ENCODE peak calls at places on chromosomes 4 and X, in five cellular contexts. O is tibial artery, K is left ventricle myocardium inferior, R is IMR-90, B is lower lobe of right lung. P is an unnamed sample.

GRCh38 chr4:181061787-181062186 is 1181.4 kb upstream of the TENM3 start:
- DNase-seq in O (no peak), B (no peak), R (no peak), K (no peak), P (no peak)

GRCh38 chr4:71187399-71188196 is 151.2 kb upstream of the SLC4A4 start:
- DNase-seq in B (peak; percentile 50), K (peak; percentile 23), O (peak; percentile 24), R (peak; percentile 60), P (no peak)

GRCh38 chr4:107658400-107659326 is 61.4 kb downstream of the PAPSS1 start:
- DNase-seq in B (no peak), O (no peak), K (no peak), R (no peak), P (no peak)

GRCh38 chr4:129362685-129363274 is 266.8 kb downstream of the C4orf33 start:
- DNase-seq in K (peak; percentile 16), R (peak; percentile 60), O (peak; percentile 46), B (no peak), P (peak; percentile 38)

GRCh38 chr4:182443070-182443469 is 199.9 kb downstream of the TENM3 start:
- DNase-seq in K (no peak), B (no peak), O (no peak), R (no peak), P (no peak)

GRCh38 chr4:2296621-2297601 is 35.0 kb upstream of the MXD4 start:
- DNase-seq in O (no peak), B (no peak), K (no peak), R (no peak), P (no peak)

GRCh38 chr4:152363904-152364303 is 172.0 kb downstream of the FBXW7 start:
- DNase-seq in B (no peak), K (no peak), R (no peak), O (no peak), P (no peak)

GRCh38 chr4:187480146-187481145 is 515.1 kb upstream of the ZFP42 start:
- DNase-seq in B (no peak), K (no peak), O (peak; percentile 60), R (peak; percentile 47), P (peak; percentile 75)

GRCh38 chrX:68429216-68429615 is 4.1 kb downstream of the OPHN1 start:
- DNase-seq in R (no peak), B (no peak), K (no peak), O (no peak), P (peak; percentile 61)

GRCh38 chr4:139015948-139016451 is 419 bp downstream of the NOCT start:
- DNase-seq in B (peak; percentile 70), K (peak; percentile 30), R (peak; percentile 20), O (peak; percentile 31), P (no peak)

DNA sequence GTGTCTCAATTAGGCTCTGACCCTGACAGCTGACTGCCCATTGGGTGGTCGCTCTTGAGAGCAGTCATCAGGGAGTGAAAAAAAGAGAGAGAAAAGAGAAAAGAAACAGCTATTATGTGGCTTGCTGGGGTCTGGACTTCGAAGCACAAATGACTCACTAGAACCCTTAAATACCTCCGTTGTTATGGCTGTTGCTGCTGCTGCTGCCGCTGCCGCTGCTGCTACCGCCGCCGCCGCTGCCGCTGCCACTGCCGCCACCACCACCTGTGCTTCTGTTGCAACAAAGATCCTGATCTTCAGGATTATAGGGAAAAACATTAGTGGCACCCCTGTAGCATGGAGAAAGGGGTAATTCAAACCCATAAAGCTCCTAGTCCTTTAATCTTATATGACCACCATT is 70.8 kb downstream of the GSPT2 start:
- DNase-seq in O (no peak), R (no peak), K (no peak), B (no peak), P (no peak)
- H3K27me3 ChIP-seq in O (no peaks in the 10 kb centered on the region), R (no peaks in the 10 kb centered on the region), K (no peaks in the 10 kb centered on the region), B (no peaks in the 10 kb centered on the region), P (no peaks in the 10 kb centered on the region)

GRCh38 chr4:30720656-30721352 is 635 bp downstream of the PCDH7 start:
- DNase-seq in B (no peak), R (peak; percentile 61), O (peak; percentile 28), K (peak; percentile 25), P (no peak)
- H3K27ac ChIP-seq in B (no peak overlapping the region), R (peak overlapping the region; percentile 30), O (peak overlapping the region; percentile 81), K (peak overlapping the region; percentile 88), P (no peak overlapping the region)

DNA sequence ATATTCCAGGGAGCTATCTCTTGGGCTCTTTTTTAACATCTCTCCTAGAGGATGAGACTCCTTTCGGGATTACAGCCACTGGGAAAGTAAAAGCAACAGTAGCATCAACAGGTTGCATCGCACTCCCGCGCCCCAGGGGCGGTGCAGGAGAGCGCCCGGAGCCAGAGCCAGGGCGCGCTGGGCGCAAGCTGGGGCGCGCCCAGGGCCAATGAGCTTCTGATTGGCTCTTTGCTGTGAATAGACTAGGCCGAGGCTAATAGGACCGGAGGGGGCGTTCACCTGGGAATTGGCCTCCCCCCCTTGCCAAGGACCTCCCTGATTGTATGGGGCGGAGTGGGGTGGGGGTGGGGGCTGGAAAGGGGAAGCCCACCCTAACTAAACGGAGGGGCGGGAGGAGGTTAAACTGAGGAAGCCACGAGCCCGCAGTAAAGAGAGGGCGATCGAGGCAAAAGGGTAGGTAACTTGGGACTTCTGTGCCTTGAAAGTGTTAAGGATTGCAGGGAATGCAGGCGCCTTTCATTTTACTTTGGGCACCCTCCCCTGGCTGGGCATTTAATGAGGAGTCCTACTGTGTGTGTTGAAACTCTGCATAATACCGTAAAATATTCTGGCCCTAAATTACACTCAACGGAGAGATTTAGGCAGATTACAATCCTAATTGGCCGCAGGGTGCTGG is 1.1 kb upstream of the ATOH1 start:
- DNase-seq in O (no peak), B (no peak), K (no peak), R (no peak), P (no peak)
- H3K27me3 ChIP-seq in O (no peaks in the 10 kb centered on the region), B (peaks cover 66% of the 10 kb centered on the region), K (peaks cover 76% of the 10 kb centered on the region), R (peaks cover 57% of the 10 kb centered on the region), P (peaks cover 75% of the 10 kb centered on the region)

DNA sequence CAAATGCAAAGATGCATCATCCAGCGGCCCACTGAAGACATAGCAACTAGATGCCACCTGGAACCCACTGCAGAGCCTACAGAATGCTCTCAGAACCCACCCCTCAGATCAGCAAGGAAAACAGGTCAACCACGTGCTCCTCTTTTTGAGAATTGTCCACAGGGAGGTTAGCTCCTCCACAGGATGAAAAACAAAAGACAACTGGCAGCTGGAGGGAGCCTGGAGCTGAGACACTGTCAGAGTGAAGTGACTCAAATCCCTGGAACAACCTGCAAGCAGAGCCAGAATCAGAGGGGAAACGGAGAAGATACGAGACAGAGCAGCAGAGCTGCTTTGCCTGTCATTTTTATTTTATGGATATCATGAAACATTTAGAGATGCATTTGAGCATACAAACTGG is 277.6 kb downstream of the GASK1B start:
- DNase-seq in B (no peak), K (no peak), R (no peak), O (no peak), P (no peak)
- H3K27ac ChIP-seq in B (no peak overlapping the region), K (no peak overlapping the region), R (no peak overlapping the region), O (no peak overlapping the region), P (no peak overlapping the region)

GRCh38 chrX:79409657-79410056 is 42.5 kb upstream of the ITM2A start:
- DNase-seq in K (no peak), R (no peak), O (no peak), B (no peak), P (no peak)
- H3K27me3 ChIP-seq in K (no peaks in the 10 kb centered on the region), R (no peaks in the 10 kb centered on the region), O (no peaks in the 10 kb centered on the region), B (no peaks in the 10 kb centered on the region), P (no peaks in the 10 kb centered on the region)